ENCODE peak calls at places on chromosome 14, in ten cellular contexts. R is NCI-H2107; V is Daoy; I is GM23248; L is fibroblast of lung; J is stimulated activated CD8-positive, alpha-beta memory T cell treated with anti-CD3 and anti-CD28 coated beads, Interleukin-4, amount 100 ng/mL, for 4 hours; W is sigmoid colon; N is stimulated activated CD4-positive, alpha-beta T cell treated with anti-CD3 and anti-CD28 coated beads, TNF-alpha, amount 100 ng/mL, for 4 hours; G is HuH-7; Q is DMS 273 treated with DMSO at 0.1 percent for 48 hours. M is an unnamed sample.

GRCh38 chr14:85532981-85533820 is 3.3 kb downstream of the FLRT2 start:
- DNase-seq in R (no peak), Q (no peak), J (no peak), L (peak), W (peak), G (peak), V (peak), N (no peak), I (peak), M (no peak)

GRCh38 chr14:61470261-61470953 is 149.0 kb downstream of the PRKCH start:
- DNase-seq in R (peak), W (no peak), I (peak), Q (no peak), J (no peak), V (peak), G (no peak), N (no peak), L (peak), M (peak)

GRCh38 chr14:105486974-105487448 is 325 bp downstream of the CRIP1 start:
- DNase-seq in I (no peak), V (peak), Q (no peak), N (no peak), G (no peak), J (no peak), R (no peak), L (no peak), W (peak), M (no peak)

GRCh38 chr14:88452231-88452630 is 66.8 kb downstream of the SPATA7 start:
- DNase-seq in V (peak), W (no peak), Q (no peak), I (no peak), R (no peak), G (no peak), J (no peak), L (no peak), N (no peak), M (no peak)

GRCh38 chr14:74616507-74616906 is 4.5 kb upstream of the LTBP2 start:
- DNase-seq in N (no peak), Q (no peak), V (peak), W (no peak), L (peak), G (no peak), I (peak), J (no peak), R (no peak), M (no peak)

GRCh38 chr14:34368115-34368970 is 93.7 kb downstream of the SPTSSA start:
- DNase-seq in W (no peak), G (peak), Q (no peak), R (no peak), V (no peak), J (no peak), L (peak), I (peak), N (no peak), M (no peak)

GRCh38 chr14:54174437-54174836 is 217.8 kb upstream of the BMP4 start:
- DNase-seq in V (no peak), J (no peak), I (no peak), W (no peak), R (no peak), L (no peak), Q (no peak), G (no peak), N (no peak), M (no peak)

GRCh38 chr14:101654051-101654450 is 92.8 kb downstream of the DIO3 start:
- DNase-seq in L (no peak), N (no peak), R (no peak), I (no peak), G (no peak), J (no peak), W (no peak), V (no peak), Q (no peak), M (no peak)

GRCh38 chr14:104086210-104086660 is 735 bp downstream of the ASPG start:
- DNase-seq in I (no peak), G (peak), Q (no peak), W (no peak), V (peak), J (no peak), R (no peak), N (no peak), L (no peak), M (no peak)

GRCh38 chr14:64879635-64880381 is at the start of gene SPTB:
- DNase-seq in R (peak), V (peak), L (no peak), J (peak), Q (no peak), N (peak), W (no peak), G (no peak), I (peak), M (no peak)

GRCh38 chr14:72736791-72737559 is 156.9 kb downstream of the DPF3 start:
- DNase-seq in G (no peak), I (peak), J (no peak), L (peak), N (no peak), R (no peak), V (no peak), Q (no peak), W (no peak), M (no peak)

GRCh38 chr14:90985601-90986242 is 74.7 kb downstream of the RPS6KA5 start:
- DNase-seq in W (no peak), R (no peak), I (no peak), N (no peak), L (no peak), V (no peak), G (no peak), Q (no peak), J (no peak), M (no peak)

GRCh38 chr14:87805315-87805723 is 187.7 kb downstream of the GALC start:
- DNase-seq in G (peak), N (peak), I (peak), R (no peak), V (peak), J (no peak), W (no peak), Q (no peak), L (peak), M (no peak)

GRCh38 chr14:51087024-51087423 is 7.9 kb downstream of the TRIM9 start:
- DNase-seq in G (no peak), I (no peak), Q (no peak), L (peak), J (no peak), N (no peak), V (peak), W (peak), R (no peak), M (no peak)

GRCh38 chr14:58455593-58456265 is 28.2 kb downstream of the KIAA0586 start:
- DNase-seq in J (no peak), V (peak), N (no peak), L (peak), R (no peak), Q (no peak), G (no peak), I (peak), W (no peak), M (no peak)

GRCh38 chr14:103102689-103103260 is 8.2 kb downstream of the EXOC3L4 start:
- DNase-seq in N (no peak), R (no peak), J (no peak), Q (no peak), I (no peak), L (no peak), W (no peak), G (no peak), V (no peak), M (no peak)

GRCh38 chr14:96626121-96626768 is 124.1 kb downstream of the PAPOLA start:
- DNase-seq in L (no peak), V (no peak), J (no peak), N (no peak), I (no peak), Q (no peak), G (no peak), R (no peak), W (no peak), M (no peak)

GRCh38 chr14:69760810-69761209 is 6.1 kb upstream of the SRSF5 start:
- DNase-seq in Q (no peak), G (no peak), W (no peak), N (no peak), R (no peak), J (no peak), L (peak), I (no peak), V (no peak), M (no peak)

GRCh38 chr14:64801800-64802199 is 77.9 kb downstream of the SPTB start:
- DNase-seq in N (no peak), V (peak), I (peak), G (peak), R (no peak), L (no peak), W (no peak), Q (no peak), J (no peak), M (no peak)

GRCh38 chr14:69636051-69636639 is 24.7 kb downstream of the SUSD6 start:
- DNase-seq in Q (no peak), G (no peak), I (no peak), V (no peak), N (no peak), R (no peak), L (no peak), W (no peak), J (peak), M (no peak)

GRCh38 chr14:30223385-30223785 is 295.7 kb upstream of the PRKD1 start:
- DNase-seq in I (peak), J (no peak), G (no peak), Q (peak), R (peak), V (peak), N (no peak), L (peak), W (peak), M (peak)

GRCh38 chr14:81435578-81436295 is 35.6 kb upstream of the STON2 start:
- DNase-seq in R (peak), I (peak), L (peak), Q (peak), W (peak), V (peak), N (no peak), J (no peak), G (peak), M (no peak)

GRCh38 chr14:91357731-91358319 is 59.8 kb downstream of the CCDC88C start:
- DNase-seq in W (no peak), I (no peak), J (no peak), N (no peak), G (no peak), R (no peak), Q (no peak), L (no peak), V (no peak), M (no peak)

GRCh38 chr14:90281261-90281660 is 24.9 kb downstream of the PSMC1 start:
- DNase-seq in J (no peak), G (no peak), I (peak), W (no peak), V (peak), L (peak), N (no peak), R (no peak), Q (no peak), M (peak)

GRCh38 chr14:101177301-101178055 is 274.0 kb upstream of the RTL1 start:
- DNase-seq in J (no peak), V (no peak), G (no peak), W (no peak), Q (no peak), R (no peak), N (no peak), L (no peak), I (no peak), M (no peak)

GRCh38 chr14:79101388-79101787 is 931.2 kb downstream of the NRXN3 start:
- DNase-seq in W (no peak), L (no peak), I (no peak), N (no peak), V (no peak), R (no peak), Q (no peak), J (no peak), G (no peak), M (no peak)

GRCh38 chr14:63603749-63604277 is 37.9 kb downstream of the WDR89 start:
- DNase-seq in N (no peak), W (no peak), Q (no peak), L (no peak), J (no peak), G (no peak), I (no peak), R (peak), V (no peak), M (no peak)

GRCh38 chr14:59037086-59037485 is 151.4 kb upstream of the DAAM1 start:
- DNase-seq in Q (no peak), R (no peak), N (no peak), J (no peak), W (no peak), V (no peak), I (peak), L (no peak), G (no peak), M (no peak)

GRCh38 chr14:73176673-73177072 is 40.4 kb downstream of the PSEN1 start:
- DNase-seq in Q (no peak), R (no peak), I (peak), N (no peak), G (peak), L (no peak), V (no peak), J (no peak), W (no peak), M (no peak)

GRCh38 chr14:69443296-69443805 is 41.2 kb upstream of the PLEKHD1 start:
- DNase-seq in G (no peak), J (no peak), N (no peak), L (no peak), Q (no peak), I (peak), R (no peak), W (no peak), V (peak), M (no peak)

GRCh38 chr14:72894623-72895378 is 900 bp upstream of the DPF3 start:
- DNase-seq in I (peak), G (peak), J (no peak), Q (no peak), W (no peak), N (no peak), R (no peak), V (peak), L (peak), M (no peak)

GRCh38 chr14:70707138-70708038 is 65.7 kb downstream of the TTC9 start:
- DNase-seq in N (no peak), Q (no peak), I (peak), G (no peak), L (peak), R (no peak), J (no peak), V (peak), W (no peak), M (no peak)

GRCh38 chr14:31196839-31197477 is 10.6 kb downstream of the HECTD1 start:
- DNase-seq in J (no peak), I (no peak), N (no peak), L (no peak), R (no peak), V (no peak), Q (no peak), G (no peak), W (no peak), M (no peak)

M was measured in AG04450.